ENCODE peak calls at places on chromosomes 4 and X, in seven cellular contexts. M is body of pancreas, N is suprapubic skin, P is stomach, I is endothelial cell of umbilical vein, R is tibial nerve, X is NB4. F is an unnamed sample.

GRCh38 chr4:87120411-87121162 is 99.8 kb downstream of the KLHL8 start:
- DNase-seq in I (peak), X (no peak), R (peak), M (peak), P (no peak), N (no peak), F (no peak)

GRCh38 chrX:40107291-40108083 is 9.7 kb upstream of the BCOR start:
- DNase-seq in P (peak), R (no peak), M (peak), I (peak), N (no peak), X (peak), F (no peak)

GRCh38 chr4:2451821-2452785 is 16.8 kb upstream of the RNF4 start:
- DNase-seq in X (no peak), N (no peak), P (no peak), I (no peak), M (no peak), R (no peak), F (no peak)

GRCh38 chr4:39686997-39687396 is 10.9 kb upstream of the UBE2K start:
- DNase-seq in I (no peak), M (no peak), X (peak), R (no peak), N (no peak), P (no peak), F (no peak)

GRCh38 chr4:168981460-168981859 is 28.6 kb downstream of the CBR4 start:
- DNase-seq in X (no peak), N (no peak), R (no peak), I (peak), M (no peak), P (no peak), F (no peak)

GRCh38 chr4:83113429-83113786 is 1.1 kb downstream of the PLAC8 start:
- DNase-seq in X (peak), N (no peak), R (no peak), M (no peak), P (no peak), I (no peak), F (no peak)

GRCh38 chr4:124514588-124514987 is 197.9 kb downstream of the ANKRD50 start:
- DNase-seq in P (no peak), M (no peak), N (no peak), R (no peak), I (no peak), X (no peak), F (no peak)

GRCh38 chrX:118603981-118604380 is 108.4 kb downstream of the DOCK11 start:
- DNase-seq in P (peak), X (peak), N (no peak), R (no peak), I (peak), M (peak), F (peak)

GRCh38 chrX:101595739-101596419 is 21.9 kb downstream of the ARMCX6 start:
- DNase-seq in X (peak), R (no peak), P (no peak), N (no peak), I (peak), M (peak), F (peak)

GRCh38 chrX:82676386-82676785 is 831.7 kb upstream of the POU3F4 start:
- DNase-seq in R (no peak), N (no peak), P (no peak), I (no peak), M (no peak), X (peak), F (no peak)

GRCh38 chr4:61443813-61444510 is 243.8 kb downstream of the ADGRL3 start:
- DNase-seq in P (no peak), N (no peak), R (no peak), X (no peak), I (no peak), M (no peak), F (no peak)

GRCh38 chrX:133638285-133638684 is 223.0 kb upstream of the GPC4 start:
- DNase-seq in I (no peak), X (no peak), M (no peak), N (no peak), P (peak), R (no peak), F (no peak)

GRCh38 chr4:147160908-147161513 is 215.3 kb upstream of the TTC29 start:
- DNase-seq in M (no peak), X (peak), R (no peak), I (peak), P (no peak), N (no peak), F (peak)

GRCh38 chr4:112296949-112297483 is at the start of gene ALPK1:
- DNase-seq in P (no peak), X (peak), I (peak), M (no peak), R (no peak), N (no peak), F (no peak)

GRCh38 chr4:108649863-108650211 is 562 bp upstream of the OSTC start:
- DNase-seq in I (no peak), R (no peak), M (no peak), X (no peak), N (no peak), P (no peak), F (no peak)

GRCh38 chr4:108646706-108647105 is 3.7 kb upstream of the OSTC start:
- DNase-seq in R (no peak), I (no peak), X (no peak), N (no peak), P (no peak), M (no peak), F (no peak)

GRCh38 chr4:108651068-108651794 is 832 bp downstream of the OSTC start:
- DNase-seq in P (no peak), M (no peak), N (no peak), R (no peak), X (peak), I (peak), F (no peak)

GRCh38 chr4:108650212-108651067 is at the start of gene OSTC:
- DNase-seq in X (peak), M (peak), I (peak), N (peak), R (peak), P (peak), F (peak)
- TF ChIP-seq POLR2A in X (peak), M (peak), I (peak), N (peak), R (peak), P (no peak), F (peak)

GRCh38 chr4:139267301-139267700 is 12.7 kb downstream of the MGARP start:
- DNase-seq in M (no peak), P (no peak), X (no peak), I (no peak), N (no peak), R (no peak), F (no peak)

GRCh38 chr4:139265654-139266053 is 14.4 kb downstream of the MGARP start:
- DNase-seq in N (no peak), I (no peak), X (no peak), M (no peak), R (no peak), P (no peak), F (no peak)

GRCh38 chr4:139266208-139266582 is 13.8 kb downstream of the MGARP start:
- DNase-seq in I (no peak), M (no peak), R (no peak), P (no peak), X (no peak), N (no peak), F (no peak)

GRCh38 chr4:139266583-139267257 is 13.3 kb downstream of the MGARP start:
- DNase-seq in P (peak), M (peak), N (peak), R (peak), X (peak), I (peak), F (peak)
- TF ChIP-seq POLR2A in P (no peak), M (no peak), N (no peak), R (no peak), X (no peak), I (peak), F (no peak)

DNA sequence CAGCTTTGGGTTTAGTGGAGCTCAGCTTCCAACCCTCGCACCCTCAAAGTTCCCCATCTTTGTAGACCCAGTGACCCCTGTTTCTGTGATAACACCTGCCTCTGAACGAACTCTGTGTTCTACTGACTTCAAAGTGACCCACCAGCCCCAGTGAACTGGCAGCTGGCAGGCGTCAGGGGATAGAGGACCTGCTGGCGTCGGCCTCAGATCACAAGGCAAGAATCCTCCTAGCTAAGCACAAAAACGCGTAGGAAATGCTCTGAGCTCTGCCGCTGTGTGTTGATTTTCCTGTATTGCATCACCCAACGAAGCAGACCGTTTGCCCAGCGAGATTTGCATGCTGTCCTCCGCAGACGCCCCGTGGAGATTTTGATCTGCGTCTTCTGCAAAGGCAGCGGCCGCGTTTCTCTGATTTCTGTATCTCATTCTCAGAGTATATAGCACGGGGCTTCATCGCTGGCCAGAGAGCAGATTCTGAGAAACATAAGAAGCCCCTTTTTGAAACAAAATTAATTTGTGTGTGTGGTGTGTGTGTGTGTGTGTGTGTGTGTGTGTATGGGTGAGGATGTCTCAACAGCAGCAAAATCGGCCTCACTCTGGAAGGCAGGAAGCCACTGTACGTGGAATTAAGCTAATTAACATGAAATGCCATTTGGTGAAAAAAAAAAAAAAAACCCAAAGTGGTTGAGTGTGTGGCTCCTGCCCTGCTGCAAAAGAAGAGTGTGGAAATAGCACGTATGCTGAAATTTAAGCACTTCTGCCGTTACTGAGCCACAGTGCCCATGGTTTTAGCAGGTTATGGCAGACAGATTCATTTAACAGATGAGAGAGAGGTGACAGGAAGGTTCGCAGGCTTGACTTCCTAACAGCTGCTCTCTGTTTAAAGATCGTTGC is 29.2 kb upstream of the ASMTL start:
- DNase-seq in X (peak), M (peak), P (peak), R (no peak), I (peak), N (peak), F (no peak)
- TF ChIP-seq POLR2A in X (no peak), M (no peak), P (no peak), R (peak), I (no peak), N (no peak), F (peak)

GRCh38 chrX:129931411-129932136 is 25.6 kb downstream of the UTP14A start:
- DNase-seq in R (peak), M (peak), P (peak), I (peak), X (peak), N (peak), F (peak)
- TF ChIP-seq POLR2A in R (no peak), M (peak), P (no peak), I (peak), X (no peak), N (no peak), F (no peak)

DNA sequence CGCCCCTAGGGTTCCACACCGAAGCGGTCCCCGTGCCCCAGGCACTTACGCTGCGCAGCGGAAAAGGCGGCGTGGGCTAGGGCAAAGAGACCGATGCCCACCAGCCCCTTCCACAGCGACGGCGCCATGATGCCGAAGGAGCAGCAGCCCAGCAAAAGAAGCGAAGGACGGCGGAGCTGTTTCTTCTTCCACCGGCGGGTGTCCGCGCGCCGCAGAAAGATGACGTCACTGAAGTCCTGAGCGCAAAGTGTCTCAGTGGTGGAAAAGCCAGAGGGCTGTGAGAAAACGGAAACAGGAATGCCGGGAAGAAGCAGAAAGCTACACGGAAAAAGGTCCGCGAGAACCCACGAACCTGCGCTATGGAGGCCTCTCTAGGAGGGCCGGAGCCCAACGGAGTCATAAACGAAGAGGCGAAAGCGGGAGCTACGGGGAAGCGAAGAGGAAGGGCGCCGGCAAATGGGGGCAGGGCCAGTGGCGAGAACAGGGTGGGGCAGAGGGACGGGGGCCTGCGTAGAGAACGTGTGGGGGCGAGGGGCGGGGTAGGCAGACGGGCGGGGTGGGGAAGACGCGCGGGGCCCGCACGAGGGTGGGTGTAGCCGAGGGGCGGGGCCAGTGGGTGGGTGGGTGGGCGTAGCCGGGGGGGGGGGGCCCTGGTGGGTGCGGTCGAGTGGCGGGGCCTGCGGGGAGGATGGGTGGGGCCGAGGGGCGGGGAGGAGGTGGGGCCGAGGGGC is at the start of gene MMGT1:
- DNase-seq in X (peak), M (peak), P (peak), R (peak), N (peak), I (peak), F (peak)
- TF ChIP-seq POLR2A in X (peak), M (peak), P (no peak), R (peak), N (peak), I (peak), F (peak)